ENCODE peak calls at places on chromosome 17, in six cellular contexts. Z, X, P, E, M and L are unnamed samples.

GRCh38 chr17:69728816-69729215 is 314.3 kb downstream of the MAP2K6 start:
- DNase-seq in Z (no peak), X (no peak), P (no peak), E (no peak), M (no peak), L (no peak)

GRCh38 chr17:40063034-40063765 is 435 bp downstream of the THRA start:
- DNase-seq in Z (no peak), X (peak; percentile 63), P (peak; percentile 86), E (no peak), M (peak; percentile 63), L (no peak)

GRCh38 chr17:64457156-64457555 is 8.2 kb downstream of the MILR1 start:
- DNase-seq in Z (no peak), X (no peak), P (no peak), E (peak; percentile 27), M (no peak), L (no peak)

GRCh38 chr17:251531-251930 is 70.1 kb upstream of the DOC2B start:
- DNase-seq in Z (no peak), X (no peak), P (no peak), E (no peak), M (no peak), L (no peak)

GRCh38 chr17:48550313-48551205 is 5.7 kb upstream of the HOXB2 start:
- DNase-seq in Z (no peak), X (no peak), P (peak; percentile 38), E (no peak), M (no peak), L (no peak)

GRCh38 chr17:81397314-81398169 is 2.3 kb downstream of the BAHCC1 start:
- DNase-seq in Z (no peak), X (no peak), P (peak; percentile 97), E (no peak), M (peak; percentile 51), L (no peak)

GRCh38 chr17:79802736-79803420 is 6.0 kb upstream of the CBX8 start:
- DNase-seq in Z (no peak), X (no peak), P (peak; percentile 45), E (no peak), M (no peak), L (no peak)

GRCh38 chr17:3535253-3535995 is 22.2 kb downstream of the TRPV3 start:
- DNase-seq in Z (peak; percentile 54), X (peak; percentile 43), P (peak; percentile 86), E (peak; percentile 51), M (peak; percentile 71), L (peak; percentile 20)

GRCh38 chr17:21218831-21219380 is 4.9 kb upstream of the TMEM11 start:
- DNase-seq in Z (no peak), X (no peak), P (no peak), E (no peak), M (no peak), L (no peak)

GRCh38 chr17:63445065-63445464 is 1.0 kb downstream of the CYB561 start:
- DNase-seq in Z (no peak), X (no peak), P (no peak), E (no peak), M (no peak), L (no peak)

GRCh38 chr17:17808706-17809432 is 27.9 kb downstream of the SREBF1 start:
- DNase-seq in Z (no peak), X (no peak), P (peak; percentile 37), E (no peak), M (no peak), L (no peak)

GRCh38 chr17:8623591-8623990 is 6.9 kb downstream of the MYH10 start:
- DNase-seq in Z (no peak), X (no peak), P (no peak), E (no peak), M (no peak), L (no peak)

GRCh38 chr17:75315541-75316243 is 26.5 kb upstream of the SLC25A19 start:
- DNase-seq in Z (no peak), X (no peak), P (no peak), E (peak; percentile 16), M (no peak), L (no peak)

GRCh38 chr17:59001158-59001814 is 105.4 kb downstream of the TRIM37 start:
- DNase-seq in Z (no peak), X (peak; percentile 34), P (no peak), E (peak; percentile 11), M (peak; percentile 37), L (peak; percentile 67)

GRCh38 chr17:78383725-78384471 is 5.4 kb downstream of the PGS1 start:
- DNase-seq in Z (no peak), X (peak; percentile 78), P (no peak), E (peak; percentile 93), M (peak; percentile 16), L (no peak)

GRCh38 chr17:15507896-15508295 is 40.5 kb upstream of the CDRT4 start:
- DNase-seq in Z (no peak), X (no peak), P (no peak), E (peak; percentile 38), M (no peak), L (no peak)

GRCh38 chr17:7191571-7192270 is 12.6 kb upstream of the ASGR1 start:
- DNase-seq in Z (no peak), X (no peak), P (peak; percentile 86), E (no peak), M (peak; percentile 26), L (no peak)

GRCh38 chr17:1043601-1044251 is 46.8 kb downstream of the TIMM22 start:
- DNase-seq in Z (no peak), X (no peak), P (peak; percentile 73), E (no peak), M (no peak), L (no peak)

GRCh38 chr17:62750502-62751349 is 57.4 kb downstream of the MARCHF10 start:
- DNase-seq in Z (no peak), X (no peak), P (peak; percentile 62), E (no peak), M (peak; percentile 4), L (no peak)

GRCh38 chr17:16215273-16215964 is at the start of gene NCOR1:
- DNase-seq in Z (peak; percentile 69), X (peak; percentile 93), P (peak; percentile 98), E (peak; percentile 93), M (peak; percentile 88), L (peak; percentile 87)

GRCh38 chr17:40793800-40794199 is 6.0 kb downstream of the KRT28 start:
- DNase-seq in Z (no peak), X (no peak), P (no peak), E (no peak), M (no peak), L (no peak)

GRCh38 chr17:35973333-35974260 is 7.7 kb downstream of the CCL16 start:
- DNase-seq in Z (no peak), X (no peak), P (no peak), E (no peak), M (no peak), L (no peak)

GRCh38 chr17:45316271-45317112 is at the start of gene MAP3K14:
- DNase-seq in Z (no peak), X (peak; percentile 70), P (peak; percentile 89), E (peak; percentile 76), M (peak; percentile 76), L (peak; percentile 53)

GRCh38 chr17:39926588-39927100 is 757 bp downstream of the ORMDL3 start:
- DNase-seq in Z (no peak), X (peak; percentile 68), P (peak; percentile 71), E (peak; percentile 18), M (no peak), L (peak; percentile 48)